ENCODE peak calls at places on chromosomes 7 and 10, in five cellular contexts. Z, P, X, J and R are unnamed samples.
A peak's percentile ranks its signal among the peaks of the same experiment; 100 is the strongest.

GRCh38 chr7:67913604-67914003 is 917.0 kb downstream of the TYW1 start:
- DNase-seq in X (no peak), P (no peak), J (no peak), Z (no peak), R (no peak)

GRCh38 chr10:132632851-132633684 is 95.5 kb downstream of the INPP5A start:
- DNase-seq in J (no peak), X (no peak), Z (peak; percentile 60), P (no peak), R (no peak)

GRCh38 chr10:3542185-3542611 is 242.8 kb downstream of the KLF6 start:
- DNase-seq in X (no peak), Z (peak; percentile 87), P (no peak), J (no peak), R (no peak)

GRCh38 chr10:122308487-122309141 is 37.5 kb downstream of the BTBD16 start:
- DNase-seq in Z (no peak), J (peak; percentile 55), X (no peak), P (peak; percentile 13), R (peak; percentile 57)

GRCh38 chr10:83166344-83166743 is 973.0 kb upstream of the GHITM start:
- DNase-seq in P (no peak), Z (no peak), J (no peak), X (no peak), R (no peak)

GRCh38 chr10:30990351-30990750 is 41.3 kb downstream of the ZNF438 start:
- DNase-seq in Z (no peak), P (no peak), X (no peak), J (no peak), R (no peak)

GRCh38 chr7:131945948-131946525 is 389.6 kb upstream of the PODXL start:
- DNase-seq in J (no peak), Z (no peak), P (no peak), X (peak; percentile 25), R (no peak)

GRCh38 chr10:35195361-35196306 is 69.0 kb downstream of the CREM start:
- DNase-seq in J (peak; percentile 90), X (peak; percentile 78), Z (peak; percentile 99), P (peak; percentile 83), R (no peak)

GRCh38 chr10:113381906-113382562 is 170.8 kb upstream of the HABP2 start:
- DNase-seq in X (no peak), P (no peak), J (no peak), Z (peak; percentile 57), R (no peak)

GRCh38 chr10:125984346-125984745 is 88.0 kb downstream of the FANK1 start:
- DNase-seq in P (no peak), X (no peak), Z (no peak), J (no peak), R (no peak)

GRCh38 chr10:126207313-126207771 is 180.9 kb downstream of the ADAM12 start:
- DNase-seq in X (no peak), P (no peak), J (no peak), Z (peak; percentile 76), R (no peak)

GRCh38 chr7:1579481-1580421 is 9.9 kb upstream of the PSMG3 start:
- DNase-seq in X (peak; percentile 76), P (no peak), Z (peak; percentile 32), J (peak; percentile 69), R (peak; percentile 84)

GRCh38 chr10:79293841-79294705 is 53.2 kb upstream of the PPIF start:
- DNase-seq in P (no peak), X (peak; percentile 36), Z (peak; percentile 72), J (no peak), R (no peak)

GRCh38 chr10:69348824-69349541 is 67.7 kb downstream of the TACR2 start:
- DNase-seq in X (peak; percentile 58), P (peak; percentile 86), J (peak; percentile 93), Z (peak; percentile 94), R (no peak)

GRCh38 chr7:22093936-22094335 is 148.2 kb upstream of the CDCA7L start:
- DNase-seq in P (no peak), Z (no peak), J (no peak), X (no peak), R (no peak)

GRCh38 chr10:90912176-90912575 is 8.7 kb downstream of the ANKRD1 start:
- DNase-seq in Z (no peak), J (no peak), P (no peak), X (no peak), R (no peak)

GRCh38 chr7:17625038-17625437 is 315.3 kb downstream of the SNX13 start:
- DNase-seq in J (no peak), X (no peak), Z (peak; percentile 95), P (no peak), R (no peak)

GRCh38 chr7:8260871-8261707 is 878 bp downstream of the ICA1 start:
- DNase-seq in Z (no peak), J (peak; percentile 65), X (peak; percentile 61), P (peak; percentile 39), R (no peak)

GRCh38 chr7:95684037-95684436 is 87.7 kb upstream of the PDK4 start:
- DNase-seq in J (no peak), X (no peak), Z (peak; percentile 30), P (no peak), R (no peak)

GRCh38 chr10:73907841-73908517 is 3.0 kb upstream of the PLAU start:
- DNase-seq in P (peak; percentile 71), X (peak; percentile 22), Z (peak; percentile 61), J (peak; percentile 73), R (no peak)

GRCh38 chr7:28301148-28301641 is 111.1 kb upstream of the CREB5 start:
- DNase-seq in X (no peak), P (no peak), Z (peak; percentile 51), J (no peak), R (no peak)

GRCh38 chr7:234712-235553 is 42.6 kb downstream of the FAM20C start:
- DNase-seq in X (peak; percentile 37), Z (peak; percentile 71), J (peak; percentile 79), P (peak; percentile 65), R (no peak)

GRCh38 chr7:114468844-114469243 is 54.2 kb downstream of the FOXP2 start:
- DNase-seq in Z (no peak), J (no peak), X (no peak), P (no peak), R (no peak)

GRCh38 chr7:66419210-66419609 is 209.5 kb upstream of the KCTD7 start:
- DNase-seq in P (no peak), Z (no peak), X (no peak), J (no peak), R (no peak)

GRCh38 chr7:149620961-149621360 is 123.4 kb upstream of the ZNF746 start:
- DNase-seq in J (no peak), P (no peak), X (peak; percentile 14), Z (no peak), R (no peak)

GRCh38 chr10:77586719-77587423 is 50.7 kb downstream of the KCNMA1 start:
- DNase-seq in J (no peak), Z (peak; percentile 98), P (no peak), X (peak; percentile 57), R (no peak)

GRCh38 chr7:1015631-1016121 is 28.7 kb upstream of the GPR146 start:
- DNase-seq in P (no peak), X (no peak), J (no peak), Z (no peak), R (no peak)

GRCh38 chr10:117386805-117387204 is 11.6 kb upstream of the PDZD8 start:
- DNase-seq in Z (no peak), P (no peak), J (no peak), X (no peak), R (no peak)

DNA sequence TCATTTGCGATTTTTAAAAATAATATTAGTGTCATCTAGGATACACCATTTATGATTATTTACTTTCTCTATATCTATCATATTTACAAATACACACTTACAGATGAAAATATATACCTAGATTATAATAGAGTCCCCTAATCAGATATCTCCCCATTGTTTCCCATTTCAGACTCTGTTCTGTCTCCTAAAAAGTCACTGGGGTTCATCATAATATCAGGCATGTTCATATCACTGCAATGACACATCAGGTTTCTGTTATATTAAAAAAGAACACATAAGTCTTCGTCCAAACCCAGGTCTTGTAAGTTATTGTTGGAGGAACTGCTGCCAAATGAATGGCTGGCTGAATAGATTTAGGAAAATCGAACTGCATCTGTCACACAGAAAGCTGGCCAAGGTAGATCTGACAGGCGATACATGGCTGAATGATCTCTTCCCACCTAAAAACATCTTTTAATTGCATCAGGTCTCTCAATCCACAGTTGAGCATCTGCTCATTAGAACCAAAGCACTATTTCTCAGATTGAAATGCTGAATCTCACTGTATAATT is 178.7 kb downstream of the CACNA2D1 start:
- DNase-seq in Z (no peak), X (no peak), P (no peak), J (no peak), R (no peak)
- TF ChIP-seq CTCF in Z (no peak), X (no peak), P (no peak), J (no peak), R (no peak)

DNA sequence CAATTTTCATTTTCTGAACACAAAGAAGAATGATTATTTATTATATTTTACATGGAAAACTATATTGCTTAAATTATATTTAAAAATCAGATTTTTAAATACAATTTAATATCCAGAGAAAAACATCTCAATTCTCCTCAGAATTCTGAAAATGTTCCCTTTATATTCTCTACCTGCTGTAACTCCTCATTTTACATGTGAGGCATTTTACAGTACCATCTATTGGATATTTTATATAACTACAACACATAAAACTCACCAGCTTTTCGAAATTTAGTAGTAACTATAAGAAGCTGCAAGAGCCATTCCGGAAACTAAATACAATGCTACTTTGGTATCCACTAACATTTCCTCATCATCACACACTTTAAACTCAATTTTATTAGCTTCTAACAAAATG is 264.6 kb downstream of the DGKB start:
- DNase-seq in P (no peak), X (no peak), Z (no peak), J (no peak), R (no peak)
- TF ChIP-seq CTCF in P (no peak), X (no peak), Z (no peak), J (no peak), R (no peak)

GRCh38 chr7:50982626-50983025 is 199.9 kb upstream of the GRB10 start:
- DNase-seq in X (no peak), Z (no peak), J (no peak), P (no peak), R (no peak)
- TF ChIP-seq CTCF in X (no peak), Z (no peak), J (no peak), P (no peak), R (no peak)

GRCh38 chr7:111324228-111324627 is 233.3 kb downstream of the LRRN3 start:
- DNase-seq in Z (no peak), X (no peak), P (no peak), J (no peak), R (no peak)

GRCh38 chr7:111333010-111333409 is 229.3 kb downstream of the IMMP2L start:
- DNase-seq in P (no peak), J (no peak), Z (no peak), X (no peak), R (no peak)

GRCh38 chr7:111330235-111330523 is 232.1 kb downstream of the IMMP2L start:
- DNase-seq in P (no peak), X (no peak), Z (no peak), J (no peak), R (no peak)

DNA sequence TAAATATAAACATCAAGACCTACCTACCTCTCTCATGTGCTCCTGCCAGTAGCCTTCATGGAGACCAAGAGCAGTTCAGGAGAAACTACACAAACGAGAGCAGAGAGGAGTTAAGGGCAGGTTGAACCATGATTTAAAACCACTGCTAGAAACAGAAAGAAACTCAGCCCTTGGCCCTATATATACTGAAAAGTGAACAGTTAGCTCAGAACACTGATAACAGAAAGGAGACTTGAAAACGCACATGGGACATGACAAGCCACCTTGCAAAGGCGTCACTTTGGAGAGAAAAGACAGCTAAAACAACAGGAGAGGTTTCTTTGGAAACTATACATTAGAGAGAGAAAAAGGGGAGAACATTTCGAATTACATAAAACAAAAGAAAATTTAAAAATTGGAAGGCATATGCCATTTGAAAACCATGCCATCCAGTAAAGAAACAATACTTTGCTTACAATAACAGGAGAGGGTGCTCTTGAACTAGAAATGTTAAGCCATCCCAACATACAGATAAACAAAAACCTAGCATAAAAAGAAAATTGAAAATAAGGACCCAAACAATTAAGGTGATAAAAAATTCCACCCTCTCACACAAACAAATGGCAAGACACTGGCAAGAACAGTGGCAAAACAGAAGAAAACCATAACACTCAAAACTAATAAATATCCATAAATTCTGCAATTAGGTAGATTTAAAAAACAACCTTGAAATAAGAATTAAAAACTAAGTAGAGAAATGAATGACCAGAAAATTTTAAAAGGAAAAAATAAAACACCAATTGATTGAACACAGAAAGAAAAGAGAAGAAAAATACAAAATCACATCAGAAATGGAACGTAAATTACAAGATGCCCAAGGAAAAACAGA is 232.7 kb downstream of the IMMP2L start:
- DNase-seq in Z (peak; percentile 33), P (no peak), X (no peak), J (no peak), R (no peak)
- TF ChIP-seq CTCF in Z (peak; percentile 47), P (no peak), X (no peak), J (no peak), R (no peak)